ENCODE peak calls at places on chromosome 4, in seven cellular contexts. I, N, E, M, A, J and G are unnamed samples.

GRCh38 chr4:187499961-187500360 is 495.6 kb upstream of the ZFP42 start:
- DNase-seq in I (no peak), N (no peak), E (no peak), M (no peak), A (no peak), J (no peak), G (no peak)

GRCh38 chr4:105417624-105418023 is 56.2 kb downstream of the PPA2 start:
- DNase-seq in I (no peak), N (no peak), E (no peak), M (no peak), A (no peak), J (no peak), G (no peak)

GRCh38 chr4:139243448-139244365 is 36.3 kb downstream of the MGARP start:
- DNase-seq in I (peak; percentile 99), N (no peak), E (no peak), M (no peak), A (no peak), J (no peak), G (no peak)

GRCh38 chr4:11408569-11408968 is 20.1 kb downstream of the HS3ST1 start:
- DNase-seq in I (no peak), N (no peak), E (no peak), M (no peak), A (no peak), J (no peak), G (no peak)

GRCh38 chr4:81227968-81228367 is 12.9 kb upstream of the PRKG2 start:
- DNase-seq in I (no peak), N (no peak), E (no peak), M (no peak), A (no peak), J (no peak), G (no peak)

GRCh38 chr4:146654976-146655761 is 16.5 kb downstream of the POU4F2 start:
- DNase-seq in I (peak; percentile 22), N (no peak), E (peak; percentile 89), M (no peak), A (no peak), J (no peak), G (no peak)

GRCh38 chr4:92433272-92433758 is 129.5 kb downstream of the GRID2 start:
- DNase-seq in I (no peak), N (no peak), E (no peak), M (no peak), A (no peak), J (no peak), G (no peak)

GRCh38 chr4:72358483-72358882 is 210.5 kb downstream of the ADAMTS3 start:
- DNase-seq in I (no peak), N (no peak), E (no peak), M (no peak), A (no peak), J (no peak), G (no peak)

GRCh38 chr4:179843370-179843769 is 2399.8 kb upstream of the TENM3 start:
- DNase-seq in I (no peak), N (no peak), E (no peak), M (no peak), A (no peak), J (no peak), G (no peak)

GRCh38 chr4:110165382-110166285 is 32.8 kb downstream of the ELOVL6 start:
- DNase-seq in I (peak; percentile 59), N (peak; percentile 74), E (no peak), M (peak; percentile 62), A (no peak), J (no peak), G (peak; percentile 80)

GRCh38 chr4:141926414-141926813 is 290.0 kb downstream of the IL15 start:
- DNase-seq in I (no peak), N (no peak), E (no peak), M (no peak), A (no peak), J (no peak), G (no peak)

GRCh38 chr4:83174844-83175414 is 60.4 kb upstream of the PLAC8 start:
- DNase-seq in I (no peak), N (no peak), E (no peak), M (no peak), A (no peak), J (no peak), G (no peak)

GRCh38 chr4:187128971-187129370 is 405.3 kb upstream of the FAT1 start:
- DNase-seq in I (no peak), N (no peak), E (no peak), M (no peak), A (no peak), J (no peak), G (no peak)

GRCh38 chr4:94582517-94582916 is 130.8 kb downstream of the PDLIM5 start:
- DNase-seq in I (no peak), N (no peak), E (no peak), M (no peak), A (no peak), J (no peak), G (no peak)

GRCh38 chr4:64890131-64890710 is 481.0 kb upstream of the TECRL start:
- DNase-seq in I (no peak), N (no peak), E (no peak), M (no peak), A (no peak), J (no peak), G (no peak)

GRCh38 chr4:72567821-72568620 is 1.0 kb downstream of the ADAMTS3 start:
- DNase-seq in I (peak; percentile 75), N (no peak), E (peak; percentile 93), M (peak; percentile 7), A (peak; percentile 92), J (peak; percentile 30), G (peak; percentile 56)

GRCh38 chr4:155667538-155668511 is 1.2 kb downstream of the GUCY1A1 start:
- DNase-seq in I (peak; percentile 14), N (no peak), E (peak; percentile 80), M (no peak), A (peak; percentile 87), J (no peak), G (peak; percentile 73)

GRCh38 chr4:15506464-15506863 is 36.8 kb downstream of the CC2D2A start:
- DNase-seq in I (peak; percentile 34), N (no peak), E (no peak), M (no peak), A (no peak), J (no peak), G (no peak)

GRCh38 chr4:52822583-52823477 is 39.3 kb upstream of the RASL11B start:
- DNase-seq in I (peak; percentile 55), N (no peak), E (no peak), M (no peak), A (no peak), J (no peak), G (no peak)

GRCh38 chr4:145861331-145862318 is 77.0 kb downstream of the ZNF827 start:
- DNase-seq in I (peak; percentile 32), N (no peak), E (no peak), M (no peak), A (no peak), J (no peak), G (no peak)

GRCh38 chr4:47210828-47211227 is 179.5 kb downstream of the GABRB1 start:
- DNase-seq in I (no peak), N (no peak), E (no peak), M (no peak), A (no peak), J (no peak), G (no peak)

GRCh38 chr4:68927165-68927564 is 24.4 kb downstream of the UGT2A3 start:
- DNase-seq in I (peak; percentile 12), N (no peak), E (no peak), M (no peak), A (no peak), J (no peak), G (no peak)

GRCh38 chr4:53654300-53654758 is 63.0 kb upstream of the LNX1 start:
- DNase-seq in I (peak; percentile 89), N (no peak), E (no peak), M (no peak), A (no peak), J (no peak), G (no peak)

GRCh38 chr4:134665429-134665828 is 463.8 kb upstream of the PABPC4L start:
- DNase-seq in I (no peak), N (no peak), E (no peak), M (no peak), A (no peak), J (no peak), G (no peak)
- H3K4me3 ChIP-seq in I (no peak overlapping the region), N (no peak overlapping the region), E (no peak overlapping the region), M (no peak overlapping the region), A (no peak overlapping the region), J (no peak overlapping the region), G (no peak overlapping the region)

GRCh38 chr4:87129681-87130080 is 90.7 kb downstream of the KLHL8 start:
- DNase-seq in I (no peak), N (no peak), E (no peak), M (no peak), A (no peak), J (no peak), G (no peak)
- H3K4me3 ChIP-seq in I (no peak overlapping the region), N (no peak overlapping the region), E (no peak overlapping the region), M (no peak overlapping the region), A (no peak overlapping the region), J (no peak overlapping the region), G (no peak overlapping the region)

DNA sequence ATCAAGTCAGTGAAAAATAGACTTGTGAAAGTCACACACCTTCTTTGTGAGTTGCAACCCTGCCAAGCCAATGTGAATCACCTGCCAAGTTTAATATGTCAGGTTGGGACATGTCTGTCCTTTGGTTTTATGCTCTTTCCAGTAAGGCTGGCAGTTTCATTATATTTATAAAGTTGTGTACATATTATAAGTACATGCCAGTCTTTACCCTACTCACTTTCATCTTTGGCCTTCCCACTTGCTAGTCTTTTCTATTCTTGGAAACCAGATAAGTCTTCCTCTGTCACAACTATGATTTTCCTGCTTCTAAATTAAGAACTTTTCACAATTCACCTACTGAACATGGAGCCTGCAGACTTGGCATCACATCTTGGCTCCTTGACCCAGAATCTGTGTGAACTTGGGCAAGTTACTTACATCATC is 680.7 kb upstream of the BOD1L1 start:
- DNase-seq in I (no peak), N (no peak), E (no peak), M (no peak), A (no peak), J (no peak), G (no peak)
- H3K4me3 ChIP-seq in I (no peak overlapping the region), N (no peak overlapping the region), E (no peak overlapping the region), M (no peak overlapping the region), A (no peak overlapping the region), J (no peak overlapping the region), G (no peak overlapping the region)

GRCh38 chr4:374298-375160 is 36.9 kb downstream of the ZNF141 start:
- DNase-seq in I (no peak), N (no peak), E (no peak), M (no peak), A (no peak), J (no peak), G (no peak)

GRCh38 chr4:373062-373839 is 35.6 kb downstream of the ZNF141 start:
- DNase-seq in I (no peak), N (no peak), E (no peak), M (no peak), A (no peak), J (no peak), G (no peak)
- H3K4me3 ChIP-seq in I (no peak overlapping the region), N (peak overlapping the region; percentile 1), E (no peak overlapping the region), M (peak overlapping the region; percentile 20), A (no peak overlapping the region), J (peak overlapping the region; percentile 22), G (no peak overlapping the region)